ENCODE peak calls at places on chromosomes 16 and 17, in seven cellular contexts. W is kidney epithelial cell; G is fibroblast of villous mesenchyme; I is HT-29; Q is activated CD8-positive, alpha-beta T cell treated with anti-CD3 and anti-CD28 coated beads, Interleukin-2, amount 10 ng/mL, durations not matched to agents 7 days and 5 days; C is stimulated activated naive CD8-positive, alpha-beta T cell treated with anti-CD3 and anti-CD28 coated beads, Interleukin-15, amount 100 ng/mL, for 72 hours; X is prostate gland. N is an unnamed sample.

GRCh38 chr16:85551319-85551978 is 61.7 kb upstream of the GSE1 start:
- DNase-seq in G (no peak), W (no peak), X (no peak), Q (no peak), C (peak; percentile 39), I (no peak), N (no peak)

GRCh38 chr17:74742153-74742515 is 5.1 kb downstream of the RAB37 start:
- DNase-seq in X (no peak), C (peak; percentile 44), G (no peak), I (no peak), W (no peak), Q (peak; percentile 85), N (no peak)

GRCh38 chr17:72381597-72382397 is 261.0 kb downstream of the SOX9 start:
- DNase-seq in X (no peak), G (no peak), I (no peak), C (no peak), W (no peak), Q (no peak), N (peak; percentile 90)

GRCh38 chr16:81421126-81421525 is 23.5 kb upstream of the CMIP start:
- DNase-seq in W (no peak), G (no peak), X (no peak), I (no peak), Q (no peak), C (no peak), N (no peak)

GRCh38 chr16:57185446-57185944 is 344 bp downstream of the PSME3IP1 start:
- DNase-seq in I (no peak), C (no peak), X (peak; percentile 30), G (peak; percentile 48), Q (no peak), W (no peak), N (no peak)

GRCh38 chr17:12022310-12022709 is 1.6 kb downstream of the MAP2K4 start:
- DNase-seq in I (no peak), Q (no peak), G (no peak), X (no peak), C (no peak), W (no peak), N (no peak)

GRCh38 chr17:83193336-83194188 is 114.2 kb downstream of the METRNL start:
- DNase-seq in G (peak; percentile 30), Q (no peak), X (no peak), W (peak; percentile 47), C (no peak), I (no peak), N (no peak)

GRCh38 chr16:70576431-70577255 is 53.0 kb downstream of the SF3B3 start:
- DNase-seq in C (no peak), I (peak; percentile 66), Q (no peak), X (no peak), G (peak; percentile 98), W (no peak), N (no peak)

GRCh38 chr17:17109896-17110295 is 67.6 kb downstream of the MPRIP start:
- DNase-seq in G (no peak), C (no peak), W (no peak), Q (peak; percentile 39), X (no peak), I (peak; percentile 68), N (no peak)

GRCh38 chr17:56912105-56912999 is 1.5 kb downstream of the TRIM25 start:
- DNase-seq in C (peak; percentile 13), G (peak; percentile 60), I (peak; percentile 32), W (no peak), X (no peak), Q (no peak), N (no peak)

GRCh38 chr17:41835800-41836549 is at the start of gene NT5C3B:
- DNase-seq in X (peak; percentile 39), W (no peak), C (peak; percentile 58), Q (peak; percentile 51), I (peak; percentile 25), G (peak; percentile 21), N (no peak)

GRCh38 chr17:34146440-34147043 is 108.5 kb upstream of the CCL2 start:
- DNase-seq in C (peak; percentile 45), W (no peak), X (peak; percentile 32), I (peak; percentile 71), G (no peak), Q (peak; percentile 76), N (no peak)

GRCh38 chr17:47660064-47660492 is 10.4 kb downstream of the KPNB1 start:
- DNase-seq in Q (peak; percentile 35), I (no peak), W (no peak), C (peak; percentile 30), X (no peak), G (peak; percentile 54), N (no peak)

GRCh38 chr17:73580311-73580710 is 63.9 kb downstream of the SDK2 start:
- DNase-seq in G (no peak), X (no peak), W (no peak), Q (no peak), C (no peak), I (no peak), N (no peak)

GRCh38 chr17:77140878-77141767 is at the start of gene SEC14L1:
- DNase-seq in X (peak; percentile 41), I (peak; percentile 49), G (peak; percentile 30), Q (peak; percentile 59), W (no peak), C (peak; percentile 53), N (no peak)

GRCh38 chr17:54968954-54969400 is 412 bp downstream of the STXBP4 start:
- DNase-seq in G (peak; percentile 55), W (no peak), I (no peak), X (peak; percentile 24), Q (peak; percentile 42), C (no peak), N (no peak)

GRCh38 chr17:7854851-7855642 is at the start of gene TMEM88:
- DNase-seq in W (no peak), G (no peak), C (no peak), X (no peak), Q (no peak), I (no peak), N (no peak)

GRCh38 chr17:20896153-20896649 is 146.6 kb downstream of the USP22 start:
- DNase-seq in C (no peak), I (peak; percentile 3), W (no peak), G (no peak), X (no peak), Q (peak; percentile 25), N (no peak)

GRCh38 chr17:7191571-7192270 is 12.6 kb upstream of the ASGR1 start:
- DNase-seq in W (no peak), X (no peak), G (no peak), Q (peak; percentile 49), I (no peak), C (no peak), N (no peak)

GRCh38 chr16:85362443-85362842 is 250.2 kb upstream of the CIBAR2 start:
- DNase-seq in G (no peak), X (no peak), C (no peak), Q (no peak), W (no peak), I (no peak), N (no peak)

GRCh38 chr17:50149425-50150353 is 788 bp downstream of the PPP1R9B start:
- DNase-seq in X (peak; percentile 47), W (no peak), G (peak; percentile 67), Q (peak; percentile 62), I (peak; percentile 77), C (peak; percentile 63), N (no peak)

GRCh38 chr17:82213251-82214011 is 789 bp upstream of the CCDC57 start:
- DNase-seq in Q (no peak), C (peak; percentile 62), G (peak; percentile 80), X (no peak), I (peak; percentile 43), W (no peak), N (no peak)

GRCh38 chr16:31711344-31711845 is 162.2 kb upstream of the ZNF267 start:
- DNase-seq in G (no peak), X (no peak), C (no peak), W (no peak), Q (no peak), I (no peak), N (no peak)

GRCh38 chr16:813204-813915 is 12.8 kb upstream of the GNG13 start:
- DNase-seq in G (peak; percentile 17), W (no peak), X (no peak), Q (peak; percentile 60), I (no peak), C (peak; percentile 61), N (no peak)

GRCh38 chr17:1548032-1548431 is 14.6 kb downstream of the PITPNA start:
- DNase-seq in X (no peak), I (no peak), G (no peak), C (no peak), W (no peak), Q (no peak), N (no peak)

GRCh38 chr16:82192665-82193064 is 22.6 kb upstream of the MPHOSPH6 start:
- DNase-seq in I (no peak), Q (peak; percentile 49), G (peak; percentile 70), X (no peak), C (peak; percentile 12), W (no peak), N (no peak)

GRCh38 chr17:49494937-49495841 is at the start of gene NGFR:
- DNase-seq in X (no peak), W (no peak), C (peak; percentile 44), I (peak; percentile 10), Q (peak; percentile 64), G (peak; percentile 14), N (peak; percentile 24)

GRCh38 chr16:27906883-27907282 is 156.6 kb downstream of the GSG1L start:
- DNase-seq in W (no peak), X (no peak), I (no peak), Q (no peak), C (no peak), G (no peak), N (no peak)

GRCh38 chr16:24348511-24349290 is 92.6 kb downstream of the CACNG3 start:
- DNase-seq in I (no peak), W (no peak), Q (no peak), X (no peak), C (no peak), G (no peak), N (no peak)

GRCh38 chr17:2695961-2696760 is 15.4 kb downstream of the CLUH start:
- DNase-seq in C (no peak), Q (no peak), G (no peak), I (no peak), X (no peak), W (no peak), N (no peak)

GRCh38 chr16:17380613-17381012 is 90.1 kb downstream of the XYLT1 start:
- DNase-seq in X (no peak), I (no peak), Q (no peak), C (no peak), G (no peak), W (no peak), N (no peak)

GRCh38 chr16:4894276-4895150 is 42.4 kb downstream of the PPL start:
- DNase-seq in C (no peak), G (no peak), X (no peak), I (no peak), W (no peak), Q (no peak), N (no peak)

GRCh38 chr16:86709103-86709502 is 130.8 kb downstream of the FOXL1 start:
- DNase-seq in X (no peak), I (no peak), G (no peak), Q (no peak), W (no peak), C (no peak), N (no peak)

N was measured in NCI-H1436 treated with DMSO at 0.1 percent for 48 hours.